ENCODE peak calls at places on chromosome 17, in six cellular contexts. E, P, Y, I, V and C are unnamed samples. For H3K4me1 and H3K9me3, the result is how much of the 10 kb centered on the place peaks cover.

GRCh38 chr17:59365383-59365981 is 34.0 kb downstream of the YPEL2 start:
- DNase-seq in E (peak), V (peak), P (no peak), I (no peak), Y (no peak), C (no peak)

GRCh38 chr17:7436556-7437368 is 1.5 kb downstream of the TMEM102 start:
- DNase-seq in I (peak), V (peak), E (peak), Y (peak), P (peak), C (peak)

GRCh38 chr17:49003557-49004511 is 6.6 kb downstream of the IGF2BP1 start:
- DNase-seq in E (no peak), P (no peak), Y (no peak), I (no peak), V (no peak), C (no peak)

GRCh38 chr17:41563607-41564006 is 8.3 kb downstream of the KRT9 start:
- DNase-seq in E (no peak), P (no peak), V (no peak), Y (no peak), I (no peak), C (no peak)

GRCh38 chr17:15432807-15433547 is 34.4 kb downstream of the CDRT4 start:
- DNase-seq in Y (no peak), E (no peak), P (no peak), I (no peak), V (no peak), C (no peak)

GRCh38 chr17:7589204-7589868 is 558 bp downstream of the SOX15 start:
- DNase-seq in E (peak), I (no peak), V (peak), Y (peak), P (peak), C (no peak)

GRCh38 chr17:57948169-57948554 is 7.0 kb downstream of the CUEDC1 start:
- DNase-seq in I (no peak), P (no peak), Y (no peak), E (no peak), V (no peak), C (no peak)

GRCh38 chr17:46940692-46941404 is 17.9 kb downstream of the GOSR2 start:
- DNase-seq in V (peak), I (peak), E (peak), P (peak), Y (peak), C (peak)

GRCh38 chr17:67256075-67256732 is 11.2 kb upstream of the HELZ start:
- DNase-seq in P (no peak), I (no peak), Y (no peak), V (no peak), E (no peak), C (no peak)

GRCh38 chr17:52648995-52649394 is 490.5 kb upstream of the CA10 start:
- DNase-seq in V (no peak), P (no peak), E (no peak), I (no peak), Y (no peak), C (no peak)

GRCh38 chr17:48241131-48241591 is 133.6 kb downstream of the SNX11 start:
- DNase-seq in V (no peak), P (no peak), Y (peak), E (no peak), I (peak), C (no peak)

GRCh38 chr17:19247423-19247822 is 10.3 kb downstream of the EPN2 start:
- DNase-seq in V (no peak), I (no peak), E (no peak), Y (no peak), P (no peak), C (no peak)

GRCh38 chr17:19249681-19250080 is 12.5 kb downstream of the EPN2 start:
- DNase-seq in I (no peak), Y (no peak), P (no peak), V (no peak), E (no peak), C (no peak)

GRCh38 chr17:19250421-19251141 is 13.4 kb downstream of the EPN2 start:
- DNase-seq in V (no peak), Y (no peak), I (no peak), P (no peak), E (no peak), C (no peak)

GRCh38 chr17:19248149-19248922 is 11.2 kb downstream of the EPN2 start:
- DNase-seq in Y (no peak), P (no peak), I (no peak), E (no peak), V (no peak), C (no peak)

DNA sequence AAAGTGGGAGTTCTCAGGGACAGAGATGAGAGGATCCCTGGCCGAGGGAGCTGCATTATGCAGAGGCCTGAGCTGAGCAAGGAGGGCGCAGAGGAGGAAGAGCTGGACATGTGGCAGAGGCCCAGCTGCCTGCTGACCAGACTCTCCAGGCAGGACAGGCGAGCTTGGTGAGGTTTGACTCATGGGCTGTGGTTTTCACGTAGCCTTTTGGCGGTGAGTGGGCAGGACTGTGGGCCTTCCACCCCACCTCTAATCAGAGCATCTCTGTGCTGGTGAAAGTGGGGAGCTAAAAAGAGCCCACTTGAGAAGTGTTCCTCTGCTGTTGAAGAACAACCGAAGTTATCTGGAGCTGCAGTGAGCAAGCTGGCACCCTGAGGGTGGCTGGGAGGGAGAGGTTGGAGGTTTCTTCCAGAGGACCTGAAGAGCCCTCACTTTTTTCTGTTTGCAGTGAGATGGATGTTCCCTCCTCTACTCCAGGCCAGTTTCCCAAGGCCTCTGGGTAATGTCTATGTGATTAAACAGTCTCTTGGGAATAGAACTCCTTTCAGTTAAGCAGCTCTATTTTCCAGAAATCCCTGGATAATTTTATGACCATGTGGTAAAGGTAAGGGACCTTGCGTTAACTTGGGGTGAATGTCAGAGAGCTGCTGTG is 11.9 kb downstream of the EPN2 start:
- DNase-seq in E (no peak), Y (no peak), I (no peak), V (no peak), P (no peak), C (peak)
- H3K4me1 ChIP-seq in E (under half), Y (under half), I (under half), V (under half), P (under half), C (under half)

GRCh38 chr17:38333635-38334295 is 10.0 kb downstream of the GPR179 start:
- DNase-seq in V (no peak), Y (no peak), P (no peak), E (peak), I (peak), C (no peak)

GRCh38 chr17:38338053-38338452 is 5.7 kb downstream of the GPR179 start:
- DNase-seq in E (no peak), P (no peak), I (no peak), Y (no peak), V (no peak), C (no peak)

GRCh38 chr17:38332735-38333134 is 11.0 kb downstream of the GPR179 start:
- DNase-seq in P (no peak), V (no peak), Y (no peak), E (no peak), I (no peak), C (no peak)

GRCh38 chr17:38336838-38337237 is 6.9 kb downstream of the GPR179 start:
- DNase-seq in V (no peak), P (no peak), Y (no peak), I (no peak), E (no peak), C (no peak)

DNA sequence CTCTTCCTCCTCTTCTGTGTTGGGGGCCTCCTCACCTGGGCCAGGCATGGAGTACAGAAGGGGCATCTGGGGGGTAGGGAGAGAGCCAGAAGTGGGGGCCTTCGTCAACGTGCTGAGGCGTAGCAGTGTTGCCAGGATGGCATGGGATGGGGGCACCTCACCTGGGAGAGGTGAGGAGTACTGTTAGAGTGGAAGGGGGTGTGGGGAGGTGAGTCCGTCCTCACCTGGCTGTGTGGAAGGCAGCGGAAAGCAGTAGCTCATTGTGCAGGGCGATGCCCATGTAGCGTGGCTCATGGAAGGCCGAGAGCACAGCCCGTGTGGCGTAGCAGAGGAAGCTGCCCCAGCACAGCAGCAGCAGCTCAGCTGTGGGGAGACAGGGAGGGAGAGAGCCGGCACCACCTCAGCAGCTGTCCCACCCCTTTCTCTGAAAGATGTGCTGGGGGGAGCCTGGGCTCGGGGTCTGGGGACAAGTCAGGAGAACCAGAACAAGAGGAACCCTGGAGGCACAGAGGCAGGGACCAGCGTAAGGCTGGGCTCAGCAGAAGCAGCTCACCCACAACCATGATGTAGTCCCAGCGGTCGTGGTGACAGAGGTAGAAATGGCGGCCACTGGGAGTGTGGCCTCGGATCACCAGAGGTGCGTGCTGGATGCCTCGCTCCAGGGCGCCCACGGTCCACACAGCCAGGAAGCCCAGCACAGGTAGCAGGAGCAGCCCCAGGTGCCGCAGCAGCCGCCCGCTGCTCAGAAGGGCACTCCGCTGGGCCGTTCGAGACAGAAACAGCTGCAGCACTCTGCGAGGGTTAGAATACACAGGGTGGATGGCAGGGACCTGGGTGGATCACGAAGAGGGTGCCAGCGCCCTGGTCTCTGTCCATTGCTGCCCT is 9.0 kb downstream of the GPR179 start:
- DNase-seq in V (no peak), P (no peak), Y (no peak), E (no peak), I (no peak), C (no peak)
- H3K27ac ChIP-seq in V (no peak), P (no peak), Y (no peak), E (no peak), I (no peak), C (no peak)

GRCh38 chr17:22467720-22468119 is 775.4 kb downstream of the KCNJ18 start:
- DNase-seq in E (no peak), Y (no peak), I (no peak), P (no peak), V (no peak), C (no peak)
- H3K9me3 ChIP-seq in E (under half), Y (under half), I (under half), P (under half), V (under half), C (under half)

GRCh38 chr17:77184474-77184873 is 43.7 kb downstream of the SEC14L1 start:
- DNase-seq in Y (no peak), I (no peak), V (no peak), E (no peak), P (no peak), C (no peak)

GRCh38 chr17:77182773-77183172 is 42.0 kb downstream of the SEC14L1 start:
- DNase-seq in P (no peak), I (no peak), E (no peak), Y (no peak), V (no peak), C (no peak)

GRCh38 chr17:77186141-77186604 is 45.4 kb downstream of the SEC14L1 start:
- DNase-seq in P (no peak), E (no peak), I (no peak), V (no peak), Y (no peak), C (no peak)

GRCh38 chr17:77182205-77182604 is 41.4 kb downstream of the SEC14L1 start:
- DNase-seq in P (no peak), E (peak), Y (no peak), V (no peak), I (no peak), C (no peak)

GRCh38 chr17:77185137-77185536 is 44.4 kb downstream of the SEC14L1 start:
- DNase-seq in E (no peak), P (no peak), Y (no peak), V (no peak), I (no peak), C (no peak)
- H3K4me1 ChIP-seq in E (half or more), P (under half), Y (under half), V (half or more), I (under half), C (under half)

DNA sequence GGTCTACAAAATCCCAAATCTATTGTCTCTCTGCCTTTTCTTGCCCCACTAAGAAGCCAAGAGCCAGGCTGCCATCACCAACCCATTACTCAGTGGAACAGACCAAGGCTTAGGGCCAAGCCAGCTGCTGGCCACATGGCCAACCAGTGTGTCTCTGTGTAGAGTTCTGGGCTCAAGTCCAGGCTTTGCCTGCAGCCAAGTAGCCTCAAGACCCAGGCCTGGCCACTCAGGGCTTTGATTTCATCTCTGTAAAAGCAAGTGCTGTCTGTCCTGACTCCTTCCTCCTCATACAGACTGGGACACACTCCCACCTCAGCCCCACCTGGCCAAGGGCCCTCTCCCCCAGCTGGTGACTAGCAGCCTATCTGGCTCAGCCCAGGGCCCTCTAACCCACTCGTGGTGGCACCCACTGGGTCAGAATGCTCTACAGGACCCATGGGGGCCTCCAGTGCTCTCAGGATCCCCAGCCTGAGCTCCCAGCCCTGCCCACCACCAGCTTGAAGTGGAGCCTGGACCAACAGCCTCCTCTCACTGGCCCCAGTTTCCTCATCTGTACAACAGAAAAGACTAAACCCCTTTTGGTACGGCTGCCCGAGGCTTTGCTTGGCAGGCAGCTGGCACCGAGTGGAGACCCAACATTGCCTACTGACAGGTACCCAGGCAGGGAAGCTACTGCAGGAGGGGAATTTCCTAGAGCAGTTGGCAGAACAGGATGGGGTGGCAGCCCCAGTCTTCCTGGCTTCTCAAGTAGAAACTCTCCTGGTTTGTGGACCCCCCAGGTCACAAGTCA is 14.4 kb downstream of the SREBF1 start:
- DNase-seq in Y (peak), V (no peak), P (peak), E (no peak), I (no peak), C (no peak)
- H3K27ac ChIP-seq in Y (no peak), V (peak), P (no peak), E (no peak), I (peak), C (no peak)